ENCODE peak calls at places on chromosomes 6 and 20, in five cellular contexts. G is OCI-LY7, P is memory B cell, V is EL, J is cardiac muscle cell. W is an unnamed sample.

GRCh38 chr6:39553811-39554802 is 171.1 kb downstream of the KIF6 start:
- DNase-seq in P (no peak), V (no peak), G (no peak), J (peak; percentile 46), W (no peak)

GRCh38 chr20:63033635-63034510 is 27.1 kb upstream of the BHLHE23 start:
- DNase-seq in G (no peak), J (no peak), P (no peak), V (no peak), W (no peak)

GRCh38 chr6:11423667-11424066 is 113.9 kb upstream of the TMEM170B start:
- DNase-seq in J (no peak), V (no peak), P (no peak), G (no peak), W (no peak)

GRCh38 chr6:10084276-10084993 is 330.4 kb downstream of the TFAP2A start:
- DNase-seq in J (no peak), V (peak; percentile 6), G (no peak), P (no peak), W (no peak)

GRCh38 chr20:54633903-54634302 is 158.5 kb downstream of the DOK5 start:
- DNase-seq in V (no peak), G (peak; percentile 8), P (peak; percentile 26), J (no peak), W (peak; percentile 90)

GRCh38 chr6:34383171-34383631 is 9.3 kb downstream of the NUDT3 start:
- DNase-seq in V (peak; percentile 40), J (peak; percentile 88), P (no peak), G (no peak), W (no peak)

GRCh38 chr6:1136415-1136774 is 175.5 kb upstream of the FOXQ1 start:
- DNase-seq in J (peak; percentile 6), G (no peak), V (peak; percentile 66), P (no peak), W (no peak)

GRCh38 chr20:14700641-14700965 is 363.2 kb upstream of the FLRT3 start:
- DNase-seq in J (no peak), G (no peak), V (peak; percentile 15), P (no peak), W (peak; percentile 38)

GRCh38 chr20:47061549-47061948 is 166.9 kb downstream of the EYA2 start:
- DNase-seq in P (no peak), J (no peak), G (no peak), V (no peak), W (no peak)

GRCh38 chr6:56096454-56096853 is 150.9 kb downstream of the COL21A1 start:
- DNase-seq in G (no peak), V (no peak), P (no peak), J (no peak), W (no peak)

GRCh38 chr20:43404880-43405279 is 52.8 kb upstream of the SRSF6 start:
- DNase-seq in J (peak; percentile 27), P (no peak), G (peak; percentile 2), V (peak; percentile 33), W (peak; percentile 44)

GRCh38 chr20:64161595-64162238 is 2.5 kb upstream of the MYT1 start:
- DNase-seq in G (no peak), V (peak; percentile 10), P (no peak), J (peak; percentile 66), W (peak; percentile 18)